ENCODE peak calls at places on chromosome 3, in five cellular contexts. F is choroid plexus epithelial cell, I is lung, U is OCI-LY7, S is brain microvascular endothelial cell. H is an unnamed sample.

GRCh38 chr3:192817053-192817452 is 89.7 kb upstream of the FGF12 start:
- DNase-seq in F (peak), I (no peak), S (peak), U (no peak), H (peak)

GRCh38 chr3:14569474-14569873 is 29.3 kb upstream of the GRIP2 start:
- DNase-seq in I (no peak), U (no peak), F (no peak), S (no peak), H (no peak)

GRCh38 chr3:135970500-135971116 is 5.1 kb downstream of the PPP2R3A start:
- DNase-seq in I (no peak), S (no peak), F (no peak), U (no peak), H (peak)

GRCh38 chr3:69197922-69198540 is 75.6 kb upstream of the LMOD3 start:
- DNase-seq in I (no peak), U (no peak), F (no peak), S (no peak), H (no peak)

GRCh38 chr3:129596194-129597086 is 10.0 kb downstream of the PLXND1 start:
- DNase-seq in U (no peak), F (peak), I (peak), S (peak), H (peak)

GRCh38 chr3:189724366-189724765 is 93.2 kb downstream of the TP63 start:
- DNase-seq in F (peak), U (no peak), I (no peak), S (no peak), H (peak)

GRCh38 chr3:156483961-156484787 is 70.7 kb downstream of the SSR3 start:
- DNase-seq in I (no peak), S (peak), F (peak), U (peak), H (peak)

GRCh38 chr3:195015021-195015420 is 255.9 kb downstream of the XXYLT1 start:
- DNase-seq in I (no peak), S (no peak), F (peak), U (no peak), H (peak)

GRCh38 chr3:20186600-20187004 is 596 bp upstream of the SGO1 start:
- DNase-seq in F (no peak), U (no peak), I (no peak), S (no peak), H (no peak)

GRCh38 chr3:195817578-195818135 is 5.9 kb upstream of the MUC4 start:
- DNase-seq in F (no peak), S (no peak), U (no peak), I (no peak), H (no peak)

GRCh38 chr3:157581331-157581730 is 78.1 kb upstream of the VEPH1 start:
- DNase-seq in F (peak), U (no peak), I (no peak), S (peak), H (no peak)

GRCh38 chr3:188415196-188415595 is 261.2 kb downstream of the LPP start:
- DNase-seq in U (no peak), S (no peak), I (no peak), F (no peak), H (no peak)

GRCh38 chr3:117661636-117662095 is 952.1 kb downstream of the TUSC7 start:
- DNase-seq in S (peak), F (peak), U (no peak), I (no peak), H (peak)

GRCh38 chr3:90102146-90102545 is 994.7 kb downstream of the EPHA3 start:
- DNase-seq in I (no peak), U (no peak), F (no peak), S (no peak), H (no peak)

DNA sequence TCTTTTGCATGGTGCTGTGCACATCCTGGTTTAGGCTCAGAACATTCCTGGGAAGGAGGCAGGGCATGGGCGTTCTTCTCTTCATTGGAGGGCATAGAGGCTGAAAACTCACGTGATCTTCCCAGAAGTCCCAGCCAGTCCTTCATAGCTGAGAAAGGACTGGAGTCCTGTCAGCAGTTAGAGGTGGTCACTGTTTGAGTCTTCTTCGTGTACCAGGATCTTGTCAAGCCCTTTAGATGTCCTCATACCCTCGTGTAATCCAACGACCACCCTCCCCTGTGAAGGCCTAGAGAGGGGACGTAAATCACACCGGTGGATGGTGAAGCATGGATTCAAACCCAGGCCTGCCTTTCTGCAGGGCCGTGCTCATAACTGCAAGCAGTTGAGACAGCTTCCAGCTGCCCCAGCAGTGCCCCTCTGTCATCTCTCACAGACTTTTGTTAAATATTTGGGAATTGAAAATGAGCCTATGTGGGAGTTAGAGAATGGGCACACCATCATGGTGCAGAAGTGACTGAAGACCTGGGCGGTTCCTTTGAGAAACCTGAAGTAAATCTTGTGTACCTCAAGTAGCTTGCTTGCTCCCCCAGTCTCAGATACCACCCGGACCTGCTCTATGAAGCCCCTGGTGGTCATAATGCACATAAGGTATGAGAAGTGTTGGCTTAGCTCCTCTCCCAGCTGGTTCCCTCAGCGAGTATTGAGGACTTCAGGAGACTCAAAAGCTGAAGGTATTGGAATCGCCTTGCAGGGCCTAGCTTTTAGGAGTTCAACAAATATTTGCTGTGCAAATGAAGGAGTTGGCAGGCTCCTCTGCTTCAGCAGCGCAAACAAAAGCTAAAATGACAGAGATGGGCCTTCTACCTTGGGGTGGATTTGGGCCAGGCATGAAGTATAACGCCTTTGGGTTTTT is 1.4 kb downstream of the CMTM8 start:
- DNase-seq in S (no peak), F (peak), U (peak), I (peak), H (peak)
- H3K4me3 ChIP-seq in S (peak), F (peak), U (peak), I (peak), H (peak)

GRCh38 chr3:184693011-184693975 is 18.6 kb downstream of the MAGEF1 start:
- DNase-seq in S (no peak), F (no peak), I (no peak), U (no peak), H (no peak)
- TF ChIP-seq CTCF in S (peak), F (no peak), I (no peak), U (no peak), H (no peak)

DNA sequence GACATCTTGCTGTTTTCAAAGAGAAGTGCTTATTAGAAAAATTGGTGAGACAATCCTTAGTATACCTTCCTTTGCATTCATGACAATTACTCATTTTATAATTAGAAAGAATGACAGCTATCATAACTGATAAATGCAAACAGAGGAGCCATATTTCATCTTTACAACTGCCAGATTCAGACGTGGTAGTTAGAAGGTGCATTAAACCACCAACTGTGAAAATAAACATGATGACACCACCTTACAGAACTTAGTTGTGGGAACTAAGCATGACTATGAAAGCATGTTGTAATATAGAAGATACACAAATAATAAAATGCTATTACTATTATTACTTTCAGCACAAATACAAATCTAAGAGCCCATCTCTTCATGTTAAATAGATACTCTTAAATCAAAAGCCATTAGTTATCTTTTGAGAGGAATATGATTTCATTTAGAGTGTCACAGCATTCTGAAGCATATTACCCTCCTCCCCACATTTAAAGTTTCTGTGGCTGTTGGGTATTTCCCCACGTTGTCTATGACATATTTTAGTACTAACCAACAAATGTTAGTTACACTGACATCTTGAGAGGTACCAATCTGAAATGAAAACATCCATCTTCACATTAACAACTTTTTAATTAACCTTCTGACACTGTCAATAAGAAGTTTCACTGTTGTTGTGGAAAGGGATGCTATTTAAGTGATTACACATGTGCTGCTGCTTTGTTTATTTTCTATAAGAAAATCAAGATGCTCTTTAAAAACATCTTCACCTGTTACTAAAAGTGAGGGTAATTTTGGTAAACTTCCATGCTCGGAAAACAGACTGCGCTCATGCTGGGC is 163.8 kb downstream of the LSAMP start:
- DNase-seq in U (no peak), S (no peak), I (no peak), F (no peak), H (no peak)
- H3K4me3 ChIP-seq in U (no peak), S (no peak), I (no peak), F (no peak), H (no peak)

GRCh38 chr3:47250309-47251060 is 32.1 kb downstream of the KIF9 start:
- DNase-seq in F (peak), S (peak), U (peak), I (peak), H (peak)
- TF ChIP-seq CTCF in F (peak), S (peak), U (peak), I (peak), H (peak)

DNA sequence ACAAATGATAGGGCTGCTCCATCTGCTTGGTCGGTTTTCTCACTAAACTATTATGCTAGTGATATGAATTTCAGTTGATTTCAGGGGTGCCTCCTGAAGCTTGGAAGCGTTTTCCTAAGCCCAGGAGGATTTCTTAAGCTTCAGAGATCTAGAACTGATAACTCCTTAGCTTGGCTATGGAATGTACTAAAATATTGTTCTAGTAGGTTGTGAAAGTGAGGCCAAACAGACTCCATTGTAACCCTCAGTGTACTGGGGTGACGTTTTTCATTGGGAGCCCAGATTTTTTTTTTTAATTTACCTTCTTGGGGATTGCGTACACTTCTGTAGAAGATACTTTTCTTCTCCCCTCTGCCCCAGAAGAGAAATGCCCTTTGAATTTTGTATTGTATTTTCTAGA is 17.0 kb upstream of the ST3GAL6 start:
- DNase-seq in U (no peak), S (no peak), I (no peak), F (no peak), H (no peak)
- H3K4me3 ChIP-seq in U (no peak), S (no peak), I (no peak), F (no peak), H (no peak)

GRCh38 chr3:62229908-62230307 is 143.4 kb downstream of the FEZF2 start:
- DNase-seq in U (no peak), S (no peak), I (no peak), F (peak), H (peak)
- TF ChIP-seq CTCF in U (peak), S (peak), I (no peak), F (peak), H (peak)

DNA sequence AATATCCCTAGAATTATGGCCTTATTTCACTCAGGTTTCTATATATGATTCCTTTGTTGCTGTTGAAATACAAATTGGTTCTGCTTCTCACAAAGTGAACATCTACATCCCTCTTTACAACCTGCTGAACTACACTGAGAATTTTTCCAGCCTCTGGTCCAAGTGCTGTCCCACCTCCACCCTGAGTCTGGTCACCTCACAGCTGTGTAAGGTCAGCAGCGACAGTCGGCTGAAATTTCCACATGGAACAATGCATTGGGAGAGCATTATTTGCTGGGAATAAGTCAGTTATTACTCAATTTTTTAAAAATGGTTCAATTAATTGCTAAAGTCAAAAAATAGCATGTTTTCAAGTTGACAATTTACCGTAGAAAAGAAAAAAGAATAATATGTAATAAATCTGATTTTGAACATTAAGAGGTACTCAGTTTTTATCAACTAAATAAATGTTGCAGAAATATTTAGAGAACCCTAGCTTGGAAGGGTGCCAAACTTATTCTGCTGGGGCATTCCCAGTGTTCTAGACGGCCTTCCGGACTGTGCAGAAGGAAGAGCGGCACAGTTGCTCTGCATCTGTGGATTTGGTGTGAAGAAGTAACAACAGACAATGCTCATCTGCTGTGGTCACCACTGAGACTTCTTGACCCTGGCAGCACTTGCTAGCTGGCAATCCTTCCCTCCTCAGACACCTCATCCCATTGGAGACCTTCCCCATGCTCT is 1.8 kb downstream of the HCLS1 start:
- DNase-seq in S (no peak), I (no peak), U (no peak), F (no peak), H (no peak)
- H3K4me3 ChIP-seq in S (no peak), I (no peak), U (peak), F (no peak), H (no peak)